ENCODE peak calls at places on chromosomes 13 and 19, in six cellular contexts. D, J, M, Q, O and Z are unnamed samples.

GRCh38 chr13:49935171-49936084 is 712 bp downstream of the SPRYD7 start:
- DNase-seq in Q (peak), D (no peak), M (peak), O (peak), J (peak), Z (peak)

GRCh38 chr19:13100031-13100588 is 2.5 kb downstream of the LYL1 start:
- DNase-seq in O (no peak), Q (no peak), D (no peak), J (no peak), M (no peak), Z (no peak)

GRCh38 chr13:42355118-42355840 is 83.3 kb downstream of the AKAP11 start:
- DNase-seq in J (no peak), D (no peak), Q (no peak), O (no peak), M (no peak), Z (peak)

GRCh38 chr13:61350351-61350750 is 65.3 kb downstream of the PCDH20 start:
- DNase-seq in M (no peak), J (no peak), Q (no peak), D (no peak), O (no peak), Z (no peak)

GRCh38 chr13:23570099-23570926 is at the start of gene TNFRSF19:
- DNase-seq in D (no peak), Q (peak), J (no peak), O (no peak), M (peak), Z (peak)

GRCh38 chr13:73215807-73216206 is 157.0 kb downstream of the KLF5 start:
- DNase-seq in M (peak), J (no peak), Q (peak), O (no peak), D (no peak), Z (peak)

GRCh38 chr13:75877092-75877491 is 241.0 kb downstream of the LMO7 start:
- DNase-seq in M (no peak), O (peak), D (no peak), Q (no peak), J (no peak), Z (no peak)

GRCh38 chr13:42971670-42972355 is 20.2 kb downstream of the EPSTI1 start:
- DNase-seq in Q (peak), D (no peak), O (no peak), M (peak), J (no peak), Z (peak)

GRCh38 chr13:27578121-27579030 is 42.0 kb downstream of the LNX2 start:
- DNase-seq in D (no peak), M (peak), O (no peak), J (no peak), Q (peak), Z (peak)

GRCh38 chr19:33552928-33553279 is 31.3 kb upstream of the PEPD start:
- DNase-seq in M (no peak), O (no peak), J (no peak), Q (no peak), D (no peak), Z (no peak)

GRCh38 chr19:30362156-30362754 is 9.9 kb upstream of the ZNF536 start:
- DNase-seq in O (no peak), D (no peak), M (no peak), Q (no peak), J (no peak), Z (peak)

GRCh38 chr13:22055259-22055658 is 384.4 kb downstream of the FGF9 start:
- DNase-seq in J (no peak), Q (no peak), M (no peak), D (no peak), O (no peak), Z (no peak)

GRCh38 chr13:105996391-105997028 is 539.0 kb downstream of the EFNB2 start:
- DNase-seq in Q (no peak), D (no peak), O (no peak), J (no peak), M (no peak), Z (no peak)
- H2BK15ac ChIP-seq in Q (no peak), D (no peak), O (no peak), J (no peak), M (no peak), Z (no peak)

GRCh38 chr19:976476-976875 is 7.7 kb upstream of the WDR18 start:
- DNase-seq in O (no peak), D (no peak), J (no peak), Q (no peak), M (no peak), Z (no peak)
- H2BK5ac ChIP-seq in O (no peak), D (no peak), J (no peak), Q (no peak), M (no peak), Z (no peak)

GRCh38 chr13:114123876-114124275 is 8.5 kb downstream of the RASA3 start:
- DNase-seq in D (no peak), O (no peak), Q (no peak), J (no peak), M (no peak), Z (no peak)
- H2BK15ac ChIP-seq in D (no peak), O (no peak), Q (no peak), J (no peak), M (no peak), Z (no peak)

DNA sequence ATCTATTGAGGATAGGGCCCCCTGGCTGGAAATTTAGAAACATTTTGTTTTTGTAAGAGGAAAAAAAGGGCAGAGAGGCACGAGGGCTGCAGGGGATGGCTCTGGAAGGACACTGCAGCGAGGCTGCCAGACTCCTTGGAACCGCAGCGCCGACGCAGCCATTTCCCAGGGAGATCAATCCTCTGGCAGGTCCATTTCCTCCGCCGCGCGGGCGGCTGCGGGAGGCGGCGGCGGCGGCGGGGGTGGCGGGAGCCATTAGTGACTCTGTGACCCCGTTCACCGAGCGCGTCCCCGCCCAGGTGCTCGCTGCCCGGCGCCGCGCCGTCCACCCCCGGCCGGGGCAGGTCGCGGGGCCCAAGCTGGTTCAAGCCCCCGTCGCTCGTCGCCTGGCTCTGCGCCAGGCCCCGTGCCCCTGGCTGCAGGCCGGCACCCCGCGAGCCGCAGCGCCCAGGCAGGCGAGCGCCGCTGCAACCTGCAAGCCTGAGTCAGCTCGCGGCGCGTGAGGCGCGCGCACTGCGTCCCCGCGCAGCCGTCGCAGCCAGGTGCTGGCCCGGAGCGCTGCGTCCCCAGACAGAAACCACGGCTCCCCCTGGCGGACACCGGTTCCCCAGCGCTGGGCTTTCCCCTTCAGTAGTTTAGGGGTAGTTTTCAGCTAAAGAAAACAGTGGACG is 192.6 kb downstream of the KATNAL1 start:
- DNase-seq in O (peak), D (peak), Q (peak), J (peak), M (peak), Z (peak)
- H2BK5ac ChIP-seq in O (peak), D (peak), Q (no peak), J (no peak), M (no peak), Z (no peak)

DNA sequence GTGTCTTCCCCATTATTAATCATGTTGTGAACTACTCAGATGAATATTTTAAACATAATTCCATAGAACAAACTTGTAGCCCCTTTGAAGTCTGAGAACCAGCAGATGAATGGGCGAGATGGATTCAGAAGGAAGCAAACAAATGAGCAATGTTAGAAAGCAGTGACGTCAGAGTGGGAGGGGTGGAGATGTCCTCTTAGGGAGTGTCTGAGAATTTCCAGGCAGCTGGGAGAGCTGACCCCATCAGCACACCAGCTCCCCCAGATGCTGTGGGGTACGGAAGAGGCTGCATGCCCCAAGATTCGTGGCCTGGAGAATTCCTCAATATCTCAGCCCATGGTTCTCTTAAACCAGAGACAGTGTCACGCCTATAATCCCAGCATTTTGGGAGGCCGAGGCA is 68.6 kb downstream of the DPF1 start:
- DNase-seq in O (no peak), D (no peak), M (peak), J (no peak), Q (peak), Z (peak)
- H2BK15ac ChIP-seq in O (no peak), D (no peak), M (no peak), J (no peak), Q (no peak), Z (no peak)

GRCh38 chr19:2270157-2270571 is 11.8 kb downstream of the PEAK3 start:
- DNase-seq in O (no peak), J (no peak), Q (no peak), M (no peak), D (no peak), Z (no peak)
- H2BK5ac ChIP-seq in O (peak), J (no peak), Q (peak), M (peak), D (peak), Z (no peak)

DNA sequence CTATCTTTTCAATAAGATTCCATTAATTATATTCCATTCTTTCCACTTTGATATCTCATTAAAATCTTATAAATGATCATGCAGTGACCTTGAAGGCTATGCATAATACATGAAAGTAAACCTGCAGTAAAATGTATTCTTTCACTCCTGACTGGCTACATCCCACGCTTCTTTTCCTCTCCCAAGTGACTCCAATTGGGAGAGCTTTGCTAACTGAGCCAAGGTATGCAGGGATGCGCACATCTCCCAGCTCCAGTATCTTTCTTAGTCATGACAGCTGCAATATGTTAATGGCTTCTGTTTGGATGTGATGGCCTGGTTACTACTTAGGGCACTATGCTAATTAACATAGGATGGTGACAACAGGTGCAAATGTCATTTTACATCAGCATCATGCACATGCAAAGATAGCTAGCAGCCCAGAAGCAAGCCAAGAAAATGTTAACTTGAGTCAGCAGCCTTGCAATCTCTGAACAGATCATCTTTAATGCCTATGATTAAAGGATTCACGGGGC is 134.7 kb downstream of the POU4F1 start:
- DNase-seq in O (no peak), J (no peak), D (no peak), Q (no peak), M (no peak), Z (no peak)
- H2BK15ac ChIP-seq in O (no peak), J (no peak), D (no peak), Q (no peak), M (no peak), Z (no peak)